ENCODE peak calls at places on chromosomes 3 and 15, in five cellular contexts. S is adrenal gland, A is psoas muscle, E is thoracic aorta, W is GM23248. L is an unnamed sample.

GRCh38 chr3:32996046-32996754 is 44.8 kb downstream of the CCR4 start:
- DNase-seq in W (no peak), S (no peak), E (no peak), A (no peak), L (no peak)

GRCh38 chr15:85741021-85741421 is 53.7 kb downstream of the KLHL25 start:
- DNase-seq in A (no peak), E (no peak), W (no peak), S (no peak), L (no peak)

GRCh38 chr3:188979669-188980311 is 192.0 kb upstream of the TPRG1 start:
- DNase-seq in W (peak), E (no peak), A (no peak), S (no peak), L (peak)

GRCh38 chr3:144380832-144381231 is 409.2 kb downstream of the DIPK2A start:
- DNase-seq in E (no peak), W (no peak), S (no peak), A (no peak), L (no peak)

GRCh38 chr15:38867556-38867955 is 302.9 kb upstream of the RASGRP1 start:
- DNase-seq in A (no peak), S (no peak), E (no peak), W (peak), L (no peak)

GRCh38 chr3:51940648-51941421 is 869 bp downstream of the RRP9 start:
- DNase-seq in S (peak), A (no peak), W (peak), E (no peak), L (peak)

GRCh38 chr3:30681276-30682211 is 75.1 kb downstream of the TGFBR2 start:
- DNase-seq in W (peak), S (peak), A (peak), E (no peak), L (no peak)

GRCh38 chr3:183931881-183932280 is 47.2 kb upstream of the PARL start:
- DNase-seq in W (no peak), A (no peak), E (no peak), S (no peak), L (no peak)

GRCh38 chr3:157089455-157090221 is 70.3 kb downstream of the CCNL1 start:
- DNase-seq in E (no peak), A (no peak), S (peak), W (no peak), L (no peak)

GRCh38 chr15:77650285-77650684 is 17.6 kb upstream of the LINGO1 start:
- DNase-seq in E (no peak), A (no peak), S (no peak), W (peak), L (peak)

GRCh38 chr3:53252105-53252946 is 3.5 kb downstream of the TKT start:
- DNase-seq in S (no peak), A (no peak), E (no peak), W (no peak), L (peak)
- H3K4me3 ChIP-seq in S (no peak), A (peak), E (peak), W (peak), L (peak)

DNA sequence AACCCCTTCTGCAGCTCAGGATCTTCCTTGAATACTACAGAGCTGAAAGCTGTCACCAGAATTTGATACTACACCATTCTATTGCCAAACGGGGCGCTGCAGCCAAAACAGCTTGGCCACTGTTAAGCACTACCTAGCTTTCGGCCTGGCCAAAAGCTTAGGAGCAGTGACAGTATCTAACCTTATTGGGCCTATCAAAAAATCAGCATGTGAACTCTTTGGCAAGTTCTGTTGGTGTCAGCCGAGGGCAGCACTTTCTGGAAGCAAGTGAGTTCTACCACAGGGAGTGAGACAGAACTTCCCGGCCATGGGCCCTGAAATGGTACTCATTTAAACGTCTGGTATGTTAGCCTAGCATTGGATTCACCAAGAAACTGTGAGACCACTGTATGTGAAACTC is 16.1 kb upstream of the GYG1 start:
- DNase-seq in W (no peak), E (peak), S (no peak), A (peak), L (no peak)
- H3K4me3 ChIP-seq in W (no peak), E (peak), S (no peak), A (peak), L (no peak)

DNA sequence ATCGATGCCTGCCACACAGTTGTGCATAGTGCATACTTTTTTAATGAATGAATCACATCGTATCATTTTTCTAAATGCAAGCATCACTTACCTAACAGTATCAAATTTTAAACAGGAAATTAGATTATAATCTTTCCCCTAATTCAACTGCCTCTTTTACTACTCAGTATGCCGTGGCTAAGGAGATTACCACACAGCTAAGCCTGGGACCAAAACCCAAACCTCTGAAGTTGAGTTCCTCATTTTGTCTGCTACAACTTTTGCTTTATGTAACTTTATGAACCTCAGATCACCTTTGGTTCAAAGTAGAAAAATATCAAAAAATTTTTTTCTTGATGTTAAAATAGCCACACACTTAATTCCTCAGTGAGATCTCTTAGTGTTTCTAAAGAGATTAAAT is 53.2 kb upstream of the FNDC3B start:
- DNase-seq in A (no peak), E (no peak), S (no peak), W (no peak), L (no peak)
- H3K4me3 ChIP-seq in A (no peak), E (no peak), S (no peak), W (no peak), L (no peak)

DNA sequence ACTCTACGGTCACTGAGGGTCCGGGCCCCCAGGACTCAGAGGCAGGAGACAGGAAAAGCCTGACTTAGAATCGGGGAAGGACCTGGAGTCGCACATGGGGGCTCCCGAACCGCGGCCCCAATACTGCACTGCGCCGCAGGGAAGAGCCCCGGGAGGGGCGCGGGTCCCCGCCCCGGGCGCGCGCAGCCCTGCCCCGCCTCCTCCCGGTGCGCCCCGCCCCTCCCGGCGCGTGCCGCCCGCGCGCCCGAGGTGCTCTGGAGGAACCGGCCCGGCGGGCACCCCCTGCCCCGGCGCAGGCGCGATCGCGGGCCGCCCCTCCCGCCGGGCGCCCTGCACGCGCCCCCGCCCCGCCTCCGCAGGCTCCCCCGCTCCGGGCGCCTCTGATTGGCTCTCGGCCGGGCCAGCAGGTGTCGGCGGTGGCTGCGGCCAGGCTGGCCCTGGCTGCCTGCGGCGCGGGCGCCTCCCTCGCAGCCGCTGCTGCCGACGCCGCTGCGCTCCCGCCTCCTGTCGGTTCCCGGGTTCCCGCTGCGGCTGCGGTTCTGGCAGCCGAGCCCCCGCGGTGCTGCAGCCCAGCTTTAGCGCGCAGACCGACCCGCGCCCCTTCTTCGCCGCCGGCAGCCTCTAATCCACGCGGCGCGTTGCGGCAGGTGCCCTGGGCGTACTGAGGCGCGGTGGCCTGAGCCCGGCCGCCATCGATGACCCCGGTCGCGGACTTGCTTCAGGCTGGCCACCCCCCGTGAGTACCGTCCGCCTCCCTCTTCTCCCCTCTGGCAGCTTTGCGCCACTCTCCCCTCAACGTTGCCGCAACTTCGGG is at the start of gene MYRIP:
- DNase-seq in W (peak), S (peak), A (peak), E (no peak), L (peak)
- H3K4me3 ChIP-seq in W (peak), S (no peak), A (peak), E (peak), L (peak)

GRCh38 chr3:12809435-12809834 is 13.0 kb downstream of the CAND2 start:
- DNase-seq in W (no peak), E (no peak), S (no peak), A (no peak), L (no peak)
- H3K4me3 ChIP-seq in W (peak), E (peak), S (no peak), A (peak), L (no peak)